ENCODE peak calls at places on chromosomes 1 and 21, in seven cellular contexts. B is psoas muscle, N is H9, G is NB4, P is lower leg skin, T is HFF-Myc, K is left lung. Q is an unnamed sample.

GRCh38 chr1:221759436-221759835 is 17.5 kb upstream of the DUSP10 start:
- DNase-seq in B (no peak), N (no peak), G (no peak), P (no peak), T (no peak), K (no peak), Q (no peak)

GRCh38 chr21:45109831-45110492 is 35.6 kb downstream of the ADARB1 start:
- DNase-seq in B (no peak), N (no peak), G (peak), P (no peak), T (no peak), K (no peak), Q (no peak)

GRCh38 chr1:154410185-154410827 is 5.2 kb downstream of the IL6R start:
- DNase-seq in B (no peak), N (no peak), G (no peak), P (no peak), T (no peak), K (no peak), Q (no peak)

GRCh38 chr1:21537511-21537931 is 28.3 kb downstream of the ALPL start:
- DNase-seq in B (peak), N (no peak), G (no peak), P (no peak), T (no peak), K (no peak), Q (no peak)

GRCh38 chr1:154448271-154448905 is 43.2 kb downstream of the IL6R start:
- DNase-seq in B (no peak), N (no peak), G (no peak), P (no peak), T (no peak), K (no peak), Q (no peak)

GRCh38 chr1:217134857-217135568 is 411.8 kb upstream of the ESRRG start:
- DNase-seq in B (no peak), N (peak), G (no peak), P (peak), T (no peak), K (peak), Q (no peak)

GRCh38 chr1:150578278-150579109 is 916 bp downstream of the MCL1 start:
- DNase-seq in B (peak), N (no peak), G (peak), P (no peak), T (peak), K (no peak), Q (peak)

GRCh38 chr1:215529111-215529510 is 38.0 kb upstream of the KCTD3 start:
- DNase-seq in B (no peak), N (no peak), G (no peak), P (no peak), T (no peak), K (no peak), Q (no peak)

GRCh38 chr1:151800830-151801229 is 4.4 kb downstream of the LINGO4 start:
- DNase-seq in B (no peak), N (no peak), G (no peak), P (no peak), T (no peak), K (no peak), Q (no peak)

GRCh38 chr1:150563340-150564038 is 14.3 kb downstream of the ADAMTSL4 start:
- DNase-seq in B (no peak), N (no peak), G (no peak), P (no peak), T (no peak), K (no peak), Q (no peak)

GRCh38 chr21:46599251-46599572 is 5.7 kb downstream of the S100B start:
- DNase-seq in B (no peak), N (no peak), G (no peak), P (no peak), T (peak), K (no peak), Q (peak)

GRCh38 chr1:210647406-210648333 is 319.0 kb downstream of the HHAT start:
- DNase-seq in B (no peak), N (no peak), G (no peak), P (no peak), T (no peak), K (no peak), Q (no peak)

GRCh38 chr1:20137604-20138003 is 1.5 kb upstream of the PLA2G2F start:
- DNase-seq in B (no peak), N (no peak), G (no peak), P (no peak), T (no peak), K (no peak), Q (no peak)

GRCh38 chr1:228898582-228898992 is 163.3 kb downstream of the RHOU start:
- DNase-seq in B (no peak), N (no peak), G (peak), P (no peak), T (no peak), K (no peak), Q (no peak)

GRCh38 chr1:61448934-61449368 is 276.0 kb downstream of the TM2D1 start:
- DNase-seq in B (peak), N (no peak), G (peak), P (peak), T (no peak), K (no peak), Q (no peak)

GRCh38 chr1:157193702-157194391 is 55.7 kb upstream of the ETV3 start:
- DNase-seq in B (peak), N (peak), G (peak), P (peak), T (peak), K (peak), Q (peak)

GRCh38 chr1:7702365-7702764 is 68.7 kb upstream of the VAMP3 start:
- DNase-seq in B (no peak), N (peak), G (no peak), P (no peak), T (no peak), K (no peak), Q (no peak)

GRCh38 chr1:21313146-21313885 is 23.1 kb upstream of the ECE1 start:
- DNase-seq in B (peak), N (no peak), G (no peak), P (peak), T (peak), K (no peak), Q (peak)

GRCh38 chr1:112264010-112264409 is 132.0 kb upstream of the CTTNBP2NL start:
- DNase-seq in B (no peak), N (no peak), G (no peak), P (no peak), T (no peak), K (no peak), Q (no peak)

GRCh38 chr1:172408958-172409357 is 11.5 kb upstream of the C1orf105 start:
- DNase-seq in B (no peak), N (no peak), G (no peak), P (no peak), T (no peak), K (no peak), Q (peak)

GRCh38 chr1:18575620-18576019 is 55.0 kb upstream of the PAX7 start:
- DNase-seq in B (no peak), N (peak), G (no peak), P (peak), T (no peak), K (peak), Q (no peak)

GRCh38 chr1:196977278-196977677 is at the start of gene CFHR5:
- DNase-seq in B (no peak), N (no peak), G (no peak), P (no peak), T (no peak), K (no peak), Q (no peak)

GRCh38 chr1:40218333-40218732 is 29.4 kb upstream of the TMCO2 start:
- DNase-seq in B (no peak), N (no peak), G (no peak), P (no peak), T (no peak), K (no peak), Q (no peak)

GRCh38 chr1:52633291-52633754 is 355 bp downstream of the SHISAL2A start:
- DNase-seq in B (peak), N (peak), G (peak), P (peak), T (no peak), K (peak), Q (no peak)

GRCh38 chr21:42668620-42669019 is 15.2 kb downstream of the PDE9A start:
- DNase-seq in B (no peak), N (no peak), G (no peak), P (no peak), T (no peak), K (peak), Q (no peak)

GRCh38 chr1:39971138-39971537 is 16.2 kb downstream of the MFSD2A start:
- DNase-seq in B (no peak), N (no peak), G (no peak), P (no peak), T (no peak), K (no peak), Q (no peak)

GRCh38 chr1:1033009-1033587 is 13.2 kb downstream of the AGRN start:
- DNase-seq in B (peak), N (peak), G (peak), P (peak), T (peak), K (peak), Q (no peak)

GRCh38 chr1:54158071-54158470 is 5.3 kb upstream of the CDCP2 start:
- DNase-seq in B (peak), N (no peak), G (peak), P (peak), T (no peak), K (no peak), Q (no peak)

GRCh38 chr1:20114021-20114648 is 5.2 kb downstream of the PLA2G2D start:
- DNase-seq in B (no peak), N (no peak), G (no peak), P (peak), T (no peak), K (no peak), Q (no peak)

GRCh38 chr1:92709738-92710137 is 75.2 kb downstream of the EVI5 start:
- DNase-seq in B (no peak), N (no peak), G (no peak), P (no peak), T (peak), K (no peak), Q (no peak)

GRCh38 chr1:173590557-173590956 is 12.3 kb downstream of the SLC9C2 start:
- DNase-seq in B (no peak), N (no peak), G (peak), P (no peak), T (no peak), K (no peak), Q (no peak)

GRCh38 chr1:42005530-42005929 is 86.8 kb upstream of the HIVEP3 start:
- DNase-seq in B (no peak), N (no peak), G (no peak), P (no peak), T (no peak), K (no peak), Q (no peak)

GRCh38 chr1:14302025-14302424 is 296.5 kb upstream of the KAZN start:
- DNase-seq in B (no peak), N (no peak), G (no peak), P (no peak), T (no peak), K (no peak), Q (no peak)

GRCh38 chr1:230176871-230177411 is 109.9 kb downstream of the GALNT2 start:
- DNase-seq in B (peak), N (peak), G (peak), P (peak), T (no peak), K (peak), Q (no peak)

GRCh38 chr1:155474156-155474555 is 88.4 kb downstream of the ASH1L start:
- DNase-seq in B (no peak), N (no peak), G (no peak), P (no peak), T (no peak), K (no peak), Q (no peak)

GRCh38 chr1:242025681-242026080 is 26.8 kb upstream of the MAP1LC3C start:
- DNase-seq in B (no peak), N (no peak), G (no peak), P (peak), T (no peak), K (no peak), Q (no peak)

DNA sequence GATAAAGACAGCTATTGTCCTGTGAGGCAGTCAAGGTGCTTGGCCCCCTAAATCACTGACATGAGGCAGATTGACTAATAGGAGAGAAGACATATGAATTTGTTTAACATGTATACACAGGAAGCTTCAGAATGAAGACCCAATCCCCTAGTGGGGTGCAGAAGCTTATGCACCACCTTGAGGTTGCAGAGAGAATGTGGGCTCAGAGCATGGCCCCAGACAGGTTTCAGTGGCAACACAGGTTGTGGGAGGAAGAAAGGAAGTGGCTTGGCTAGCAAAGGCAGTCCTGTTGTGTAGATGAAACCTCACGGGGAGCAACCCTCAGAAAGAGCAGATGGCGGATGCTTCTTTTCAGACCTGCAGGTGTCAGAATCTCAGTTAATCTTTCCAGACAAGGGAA is 37.0 kb upstream of the PARP1 start:
- DNase-seq in B (no peak), N (peak), G (peak), P (peak), T (no peak), K (no peak), Q (no peak)
- TF ChIP-seq CTCF in B (no peak), N (peak), G (no peak), P (no peak), T (no peak), K (no peak), Q (no peak)

GRCh38 chr1:3530086-3530930 is 75.8 kb downstream of the ARHGEF16 start:
- DNase-seq in B (no peak), N (peak), G (no peak), P (peak), T (no peak), K (no peak), Q (no peak)
- TF ChIP-seq CTCF in B (no peak), N (peak), G (no peak), P (no peak), T (no peak), K (no peak), Q (peak)

GRCh38 chr1:30777906-30778155 is 20.3 kb upstream of the LAPTM5 start:
- DNase-seq in B (no peak), N (no peak), G (no peak), P (no peak), T (no peak), K (no peak), Q (no peak)
- TF ChIP-seq CTCF in B (no peak), N (peak), G (no peak), P (no peak), T (peak), K (no peak), Q (peak)

DNA sequence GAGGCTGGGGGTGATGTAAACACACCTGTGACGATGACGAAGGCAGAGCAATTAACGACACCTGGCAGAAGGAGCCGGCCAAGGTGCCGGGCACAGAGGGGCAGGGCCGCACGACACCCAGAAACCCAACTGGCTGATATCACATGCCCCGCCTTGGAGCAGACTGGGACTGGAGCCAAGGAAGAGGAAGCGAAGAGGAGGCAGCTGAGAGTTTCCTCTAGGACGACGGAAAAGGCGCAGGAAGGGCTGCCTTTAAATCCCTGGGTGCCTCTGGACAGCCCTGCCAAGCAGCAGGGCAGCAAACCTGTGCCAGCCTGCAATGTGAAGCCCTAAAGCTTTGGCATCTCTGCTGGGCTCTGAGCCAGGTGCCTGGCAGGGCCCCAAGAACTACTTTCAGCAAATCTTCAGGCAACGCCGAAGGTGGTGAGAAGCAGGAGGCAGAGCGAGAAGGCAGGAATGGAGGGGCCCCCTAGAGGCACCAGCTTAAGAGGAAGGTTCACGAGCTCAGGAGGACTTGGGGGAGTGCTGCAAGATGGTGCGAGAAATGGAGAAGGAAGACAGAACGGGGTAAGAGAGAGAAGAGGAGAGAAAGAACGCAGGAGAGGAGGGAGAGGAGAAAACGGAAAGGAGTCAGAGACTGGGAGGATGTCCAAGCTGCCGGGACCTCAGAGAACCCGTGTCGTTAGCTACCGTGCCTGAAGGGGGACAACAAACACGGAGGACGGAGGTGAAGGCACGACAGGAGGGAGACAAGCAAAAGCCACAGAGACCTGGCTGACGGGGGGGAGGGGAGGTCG is 25.3 kb upstream of the PEF1 start:
- DNase-seq in B (peak), N (peak), G (peak), P (peak), T (no peak), K (no peak), Q (no peak)
- TF ChIP-seq CTCF in B (peak), N (peak), G (peak), P (no peak), T (no peak), K (no peak), Q (peak)

GRCh38 chr1:82775402-82776000 is 974.8 kb downstream of the ADGRL2 start:
- DNase-seq in B (peak), N (peak), G (peak), P (no peak), T (no peak), K (peak), Q (no peak)
- TF ChIP-seq CTCF in B (peak), N (peak), G (peak), P (no peak), T (peak), K (no peak), Q (peak)